ENCODE peak calls at places on chromosomes 4 and X, in four cellular contexts. One of them, this sample, is unnamed.

GRCh38 chr4:172095161-172095560 is 282.0 kb downstream of the GALNTL6 start:
- DNase-seq in cardiac muscle cell: no peak
- DNase-seq in BE2C: no peak
- DNase-seq in nephron progenitor cell: no peak
- DNase-seq in this sample: no peak

GRCh38 chr4:123833156-123833555 is 436.6 kb downstream of the SPRY1 start:
- DNase-seq in cardiac muscle cell: no peak
- DNase-seq in BE2C: no peak
- DNase-seq in nephron progenitor cell: no peak
- DNase-seq in this sample: no peak

GRCh38 chr4:112153222-112153791 is 8.1 kb downstream of the FAM241A start:
- DNase-seq in cardiac muscle cell: no peak
- DNase-seq in BE2C: no peak
- DNase-seq in nephron progenitor cell: no peak
- DNase-seq in this sample: no peak

GRCh38 chr4:74932832-74933561 is at the start of gene PARM1:
- DNase-seq in cardiac muscle cell: peak; percentile 93
- DNase-seq in BE2C: peak; percentile 95
- DNase-seq in nephron progenitor cell: peak; percentile 94
- DNase-seq in this sample: peak; percentile 85

GRCh38 chr4:82706349-82707000 is 92.1 kb downstream of the SCD5 start:
- DNase-seq in cardiac muscle cell: no peak
- DNase-seq in BE2C: no peak
- DNase-seq in nephron progenitor cell: no peak
- DNase-seq in this sample: no peak

GRCh38 chr4:128107766-128108165 is 46.7 kb downstream of the LARP1B start:
- DNase-seq in cardiac muscle cell: no peak
- DNase-seq in BE2C: no peak
- DNase-seq in nephron progenitor cell: no peak
- DNase-seq in this sample: no peak

GRCh38 chrX:69313622-69314290 is 148.5 kb upstream of the PJA1 start:
- DNase-seq in cardiac muscle cell: no peak
- DNase-seq in BE2C: no peak
- DNase-seq in nephron progenitor cell: no peak
- DNase-seq in this sample: no peak

GRCh38 chrX:48465336-48465933 is 4.6 kb downstream of the SLC38A5 start:
- DNase-seq in cardiac muscle cell: no peak
- DNase-seq in BE2C: no peak
- DNase-seq in nephron progenitor cell: no peak
- DNase-seq in this sample: no peak

GRCh38 chr4:20219526-20219925 is 32.2 kb upstream of the SLIT2 start:
- DNase-seq in cardiac muscle cell: no peak
- DNase-seq in BE2C: no peak
- DNase-seq in nephron progenitor cell: no peak
- DNase-seq in this sample: no peak

GRCh38 chr4:121228851-121229250 is 64.7 kb upstream of the TNIP3 start:
- DNase-seq in cardiac muscle cell: no peak
- DNase-seq in BE2C: no peak
- DNase-seq in nephron progenitor cell: no peak
- DNase-seq in this sample: no peak

GRCh38 chr4:123452585-123452984 is 56.0 kb downstream of the SPRY1 start:
- DNase-seq in cardiac muscle cell: no peak
- DNase-seq in BE2C: no peak
- DNase-seq in nephron progenitor cell: no peak
- DNase-seq in this sample: no peak

GRCh38 chr4:108425988-108426387 is 194.4 kb upstream of the RPL34 start:
- DNase-seq in cardiac muscle cell: no peak
- DNase-seq in BE2C: no peak
- DNase-seq in nephron progenitor cell: no peak
- DNase-seq in this sample: no peak

DNA sequence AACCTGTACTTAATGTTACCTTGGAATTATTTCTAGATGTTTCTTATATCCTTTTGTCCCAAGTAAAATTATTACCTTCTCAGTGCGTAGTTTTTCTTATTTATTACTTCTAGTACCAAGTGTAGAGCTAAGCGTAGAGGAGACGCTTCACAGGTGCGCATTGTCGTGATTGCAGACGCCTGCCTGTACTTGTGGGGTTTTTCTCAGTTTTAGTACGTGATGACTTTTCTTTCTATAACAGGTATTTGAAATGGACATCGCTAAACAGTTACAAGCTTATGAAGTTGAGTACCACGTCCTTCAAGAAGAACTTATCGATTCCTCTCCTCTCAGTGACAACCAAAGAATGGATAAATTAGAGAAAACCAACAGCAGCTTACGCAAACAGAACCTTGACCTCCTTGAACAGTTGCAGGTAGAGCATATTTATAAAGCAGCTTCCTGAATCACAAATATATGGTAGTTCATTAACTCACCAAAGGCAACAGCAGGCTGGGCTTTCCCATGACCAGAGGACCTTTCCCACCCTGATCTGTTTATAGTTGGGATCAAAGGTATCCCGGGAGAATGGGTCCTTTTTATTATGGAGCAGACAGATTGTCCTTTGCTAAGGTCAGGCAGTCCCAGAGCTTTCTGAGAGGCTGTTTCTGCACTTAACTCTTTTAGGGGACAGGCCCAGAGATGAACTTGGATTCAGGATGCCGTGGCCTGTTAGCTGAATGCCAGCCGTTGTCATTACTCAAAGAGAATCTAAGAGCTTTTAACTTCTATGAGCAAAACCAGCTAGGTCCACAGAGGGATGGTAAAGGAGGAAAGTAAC is 172.9 kb downstream of the PTTG2 start:
- DNase-seq in cardiac muscle cell: no peak
- DNase-seq in BE2C: no peak
- DNase-seq in nephron progenitor cell: no peak
- DNase-seq in this sample: no peak
- TF ChIP-seq CTCF in cardiac muscle cell: no peak
- TF ChIP-seq CTCF in BE2C: no peak
- TF ChIP-seq CTCF in nephron progenitor cell: no peak
- TF ChIP-seq CTCF in this sample: no peak

DNA sequence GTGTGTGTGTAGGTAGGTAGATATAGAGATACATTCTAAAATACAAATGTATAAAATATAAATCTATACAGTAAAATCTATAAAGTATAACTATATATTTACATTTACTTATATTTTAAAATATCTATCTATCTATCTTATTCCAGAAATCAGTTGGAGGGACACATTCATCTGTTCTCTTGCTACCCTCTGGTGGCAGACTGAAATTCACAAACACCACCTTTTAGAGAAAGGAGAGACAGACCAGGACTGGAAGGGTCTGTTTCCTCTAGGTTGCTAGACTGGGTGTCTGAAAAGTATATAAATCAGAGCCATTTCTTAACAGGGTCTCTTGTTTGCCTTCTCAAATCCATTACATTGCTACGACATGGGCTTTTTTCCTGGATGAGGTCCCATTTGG is 343.0 kb downstream of the OPHN1 start:
- DNase-seq in cardiac muscle cell: no peak
- DNase-seq in BE2C: no peak
- DNase-seq in nephron progenitor cell: no peak
- DNase-seq in this sample: no peak
- TF ChIP-seq CTCF in cardiac muscle cell: no peak
- TF ChIP-seq CTCF in BE2C: no peak
- TF ChIP-seq CTCF in nephron progenitor cell: no peak
- TF ChIP-seq CTCF in this sample: no peak

GRCh38 chrX:131816551-131817136 is 206.5 kb upstream of the STK26 start:
- DNase-seq in cardiac muscle cell: no peak
- DNase-seq in BE2C: no peak
- DNase-seq in nephron progenitor cell: no peak
- DNase-seq in this sample: no peak
- TF ChIP-seq CTCF in cardiac muscle cell: no peak
- TF ChIP-seq CTCF in BE2C: no peak
- TF ChIP-seq CTCF in nephron progenitor cell: no peak
- TF ChIP-seq CTCF in this sample: no peak

DNA sequence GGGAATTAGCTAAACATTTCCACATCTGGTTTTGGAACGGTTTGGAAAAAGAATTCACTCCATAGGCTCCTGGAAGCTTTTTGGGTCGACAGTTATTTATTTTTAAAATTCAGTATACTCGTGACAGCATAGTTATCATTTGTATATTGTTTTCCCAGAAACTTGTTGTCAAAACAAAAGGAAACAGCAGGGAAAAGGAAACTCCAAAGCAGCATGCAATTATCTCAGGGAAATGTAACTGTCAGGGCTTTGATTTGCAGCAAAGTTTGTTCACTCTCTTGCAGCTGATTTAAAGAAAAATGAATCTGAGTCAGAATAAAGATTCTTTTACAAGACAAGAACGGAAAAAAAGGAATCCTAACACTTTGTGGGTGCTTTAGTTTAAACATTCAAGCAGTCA is 86.4 kb downstream of the PLAC1 start:
- DNase-seq in cardiac muscle cell: no peak
- DNase-seq in BE2C: no peak
- DNase-seq in nephron progenitor cell: no peak
- DNase-seq in this sample: no peak
- TF ChIP-seq CTCF in cardiac muscle cell: no peak
- TF ChIP-seq CTCF in BE2C: no peak
- TF ChIP-seq CTCF in nephron progenitor cell: no peak
- TF ChIP-seq CTCF in this sample: no peak

GRCh38 chr4:169940460-169940859 is 85.7 kb downstream of the MFAP3L start:
- DNase-seq in cardiac muscle cell: no peak
- DNase-seq in BE2C: peak; percentile 35
- DNase-seq in nephron progenitor cell: no peak
- DNase-seq in this sample: no peak
- TF ChIP-seq CTCF in cardiac muscle cell: no peak
- TF ChIP-seq CTCF in BE2C: peak; percentile 46
- TF ChIP-seq CTCF in nephron progenitor cell: no peak
- TF ChIP-seq CTCF in this sample: no peak

DNA sequence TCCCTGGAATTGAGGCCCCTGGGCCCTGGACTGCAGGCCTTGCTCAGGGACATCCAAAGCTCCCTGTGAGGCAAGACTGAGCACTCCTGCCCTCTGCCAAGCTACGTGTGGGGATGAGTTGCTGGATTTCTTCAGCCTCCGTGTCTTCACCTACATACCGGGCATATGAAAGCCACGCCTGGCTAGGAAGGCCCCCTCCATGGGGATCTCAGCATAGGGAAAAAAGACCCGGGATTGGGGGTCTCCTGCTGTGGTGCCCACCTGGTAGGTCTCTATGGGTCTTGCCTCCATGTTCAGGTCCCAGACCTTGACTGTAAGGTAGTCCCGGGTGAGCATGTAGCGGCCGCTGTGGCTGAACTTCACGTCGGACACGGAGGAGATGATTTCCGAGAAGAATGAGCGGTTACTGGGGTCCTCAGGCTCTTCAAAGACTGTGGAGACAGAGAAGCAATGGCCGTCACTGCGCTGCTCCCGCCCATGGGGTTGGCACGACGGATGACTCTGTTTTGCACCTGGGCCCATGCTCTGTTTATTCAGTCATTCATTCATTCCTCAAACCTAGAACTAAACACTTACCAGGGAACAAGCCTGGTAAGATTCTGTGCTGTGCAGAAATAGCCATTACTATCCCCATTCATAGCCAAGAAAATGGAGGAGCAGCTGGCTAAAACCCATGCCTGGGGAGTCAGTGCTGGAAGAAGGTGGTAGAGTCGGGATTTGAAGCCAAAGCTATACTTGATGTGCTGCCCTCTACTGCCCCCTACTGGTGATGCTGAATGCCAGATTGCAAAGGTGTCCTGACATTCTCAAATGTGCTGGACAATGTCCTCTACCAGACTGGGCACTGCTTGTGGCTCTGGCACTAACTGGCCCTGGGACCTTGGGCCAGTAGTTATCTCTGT is 63.9 kb downstream of the WFS1 start:
- DNase-seq in cardiac muscle cell: no peak
- DNase-seq in BE2C: peak; percentile 45
- DNase-seq in nephron progenitor cell: no peak
- DNase-seq in this sample: peak; percentile 25
- TF ChIP-seq CTCF in cardiac muscle cell: peak; percentile 63
- TF ChIP-seq CTCF in BE2C: peak; percentile 83
- TF ChIP-seq CTCF in nephron progenitor cell: peak; percentile 33
- TF ChIP-seq CTCF in this sample: peak; percentile 64

GRCh38 chr4:85423414-85423813 is 51.5 kb upstream of the ARHGAP24 start:
- DNase-seq in cardiac muscle cell: no peak
- DNase-seq in BE2C: no peak
- DNase-seq in nephron progenitor cell: no peak
- DNase-seq in this sample: no peak
- TF ChIP-seq CTCF in cardiac muscle cell: no peak
- TF ChIP-seq CTCF in BE2C: no peak
- TF ChIP-seq CTCF in nephron progenitor cell: no peak
- TF ChIP-seq CTCF in this sample: no peak

GRCh38 chr4:25531272-25531671 is 124.4 kb upstream of the SLC34A2 start:
- DNase-seq in cardiac muscle cell: no peak
- DNase-seq in BE2C: no peak
- DNase-seq in nephron progenitor cell: no peak
- DNase-seq in this sample: no peak
- TF ChIP-seq CTCF in cardiac muscle cell: peak; percentile 40
- TF ChIP-seq CTCF in BE2C: no peak
- TF ChIP-seq CTCF in nephron progenitor cell: no peak
- TF ChIP-seq CTCF in this sample: peak; percentile 46

DNA sequence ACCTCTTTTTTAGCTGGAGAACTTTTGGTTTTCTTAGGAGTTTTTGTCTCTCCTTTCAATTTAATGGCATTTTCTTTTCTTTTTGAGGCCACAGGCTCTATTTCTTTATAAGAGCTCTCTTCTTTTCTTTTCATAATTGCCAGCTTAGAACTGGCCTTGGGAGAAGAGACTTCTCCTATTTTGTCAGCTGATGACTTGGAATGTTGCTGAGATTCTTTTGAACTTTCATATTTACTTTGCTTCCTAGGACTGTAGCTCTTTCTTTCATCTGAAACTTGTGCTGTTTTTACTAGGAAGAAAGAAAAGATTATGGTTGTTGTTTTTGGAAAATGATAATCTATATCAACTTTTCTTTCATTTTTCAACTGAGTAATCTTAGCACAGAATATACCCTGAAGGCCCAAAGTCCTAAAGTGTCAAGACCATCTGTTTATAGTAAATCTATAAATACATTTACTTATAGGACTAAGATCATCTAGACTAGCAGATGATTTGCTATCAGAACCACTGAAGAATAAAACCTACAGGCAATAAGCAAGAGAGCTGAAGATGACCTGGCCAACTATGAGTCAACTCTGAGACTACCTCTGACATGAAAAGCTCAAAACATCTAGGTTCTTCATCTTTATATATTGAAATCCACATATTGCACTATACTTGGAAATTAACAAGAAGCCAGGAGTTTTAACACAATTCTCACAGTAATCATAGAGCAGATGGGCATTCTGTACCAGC is 45.6 kb downstream of the RFC1 start:
- DNase-seq in cardiac muscle cell: no peak
- DNase-seq in BE2C: no peak
- DNase-seq in nephron progenitor cell: no peak
- DNase-seq in this sample: no peak
- TF ChIP-seq CTCF in cardiac muscle cell: no peak
- TF ChIP-seq CTCF in BE2C: no peak
- TF ChIP-seq CTCF in nephron progenitor cell: no peak
- TF ChIP-seq CTCF in this sample: no peak

DNA sequence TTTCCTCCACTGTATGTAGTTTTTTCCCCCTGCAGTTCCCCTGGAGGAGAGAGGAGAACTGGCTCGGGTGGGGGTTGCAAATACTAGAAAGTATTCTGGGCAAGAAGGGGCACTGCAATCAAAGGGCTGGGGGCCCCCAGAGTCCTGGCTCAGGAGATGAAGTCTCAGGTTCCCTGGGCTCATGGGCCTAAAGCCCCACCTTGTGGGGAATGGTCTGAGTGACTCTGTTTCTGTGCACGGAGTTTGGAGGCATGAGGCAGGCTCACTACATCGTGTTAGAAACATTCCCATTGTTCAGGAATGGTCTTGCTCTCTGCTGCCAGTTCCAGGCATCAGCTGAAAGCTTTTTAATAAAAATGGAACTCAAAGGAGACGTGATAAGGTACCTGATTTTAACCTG is 122.5 kb downstream of the TMEM164 start:
- DNase-seq in cardiac muscle cell: peak; percentile 58
- DNase-seq in BE2C: peak; percentile 8
- DNase-seq in nephron progenitor cell: peak; percentile 32
- DNase-seq in this sample: no peak
- TF ChIP-seq CTCF in cardiac muscle cell: peak; percentile 32
- TF ChIP-seq CTCF in BE2C: peak; percentile 35
- TF ChIP-seq CTCF in nephron progenitor cell: peak; percentile 29
- TF ChIP-seq CTCF in this sample: peak; percentile 50